ENCODE peak calls at places on chromosomes 5 and 9, in five cellular contexts. T is esophagus muscularis mucosa, Y is transverse colon, K is sigmoid colon, R is H1. P is an unnamed sample.

GRCh38 chr5:171388816-171389168 is 1.1 kb downstream of the NPM1 start:
- DNase-seq in K (no peak), T (no peak), R (no peak), Y (no peak), P (no peak)

GRCh38 chr5:172891716-172892421 is 57.8 kb downstream of the ERGIC1 start:
- DNase-seq in Y (no peak), T (no peak), R (no peak), K (peak; percentile 91), P (peak; percentile 84)

GRCh38 chr5:151110992-151111391 is 30.2 kb upstream of the TNIP1 start:
- DNase-seq in T (no peak), K (no peak), Y (no peak), R (no peak), P (no peak)

GRCh38 chr5:56522972-56523371 is 289.8 kb upstream of the ANKRD55 start:
- DNase-seq in R (no peak), Y (no peak), T (no peak), K (no peak), P (no peak)

GRCh38 chr9:99299214-99300102 is 77.4 kb downstream of the SEC61B start:
- DNase-seq in T (peak; percentile 88), Y (no peak), R (no peak), K (no peak), P (no peak)

GRCh38 chr9:131258698-131259431 is 17.4 kb downstream of the FAM78A start:
- DNase-seq in R (no peak), T (no peak), Y (no peak), K (no peak), P (no peak)

GRCh38 chr5:87120518-87121314 is 147.0 kb upstream of the RASA1 start:
- DNase-seq in T (no peak), K (no peak), Y (no peak), R (no peak), P (no peak)

GRCh38 chr9:107161338-107161737 is 121.7 kb upstream of the RAD23B start:
- DNase-seq in Y (no peak), K (no peak), R (no peak), T (no peak), P (no peak)

GRCh38 chr5:178116406-178116885 is 3.1 kb downstream of the N4BP3 start:
- DNase-seq in Y (peak; percentile 56), K (no peak), T (no peak), R (no peak), P (no peak)

GRCh38 chr5:150274811-150275210 is 14.8 kb downstream of the CAMK2A start:
- DNase-seq in R (no peak), K (no peak), T (no peak), Y (no peak), P (no peak)

GRCh38 chr5:31194458-31194808 is 947 bp downstream of the CDH6 start:
- DNase-seq in T (no peak), Y (no peak), R (no peak), K (no peak), P (no peak)

GRCh38 chr5:172903790-172904189 is 55.4 kb upstream of the RPL26L1 start:
- DNase-seq in T (no peak), K (peak; percentile 88), R (no peak), Y (peak; percentile 75), P (peak; percentile 83)

GRCh38 chr5:7422262-7422661 is 26.3 kb downstream of the ADCY2 start:
- DNase-seq in T (peak; percentile 45), Y (no peak), R (no peak), K (no peak), P (no peak)

GRCh38 chr5:128083811-128084227 is 253 bp downstream of the SLC12A2 start:
- DNase-seq in K (peak; percentile 84), R (no peak), T (no peak), Y (no peak), P (no peak)

GRCh38 chr5:76016258-76016657 is 66.9 kb upstream of the SV2C start:
- DNase-seq in Y (no peak), T (no peak), K (no peak), R (no peak), P (no peak)

GRCh38 chr5:9898319-9898718 is 268.2 kb upstream of the TAS2R1 start:
- DNase-seq in K (no peak), R (no peak), Y (peak; percentile 21), T (no peak), P (no peak)

GRCh38 chr5:114055318-114055788 is 306.5 kb upstream of the KCNN2 start:
- DNase-seq in Y (peak; percentile 17), T (no peak), K (peak; percentile 76), R (peak; percentile 44), P (peak; percentile 46)
- TF ChIP-seq POLR2AphosphoS5 in Y (no peak), T (no peak), K (no peak), R (no peak), P (no peak)

GRCh38 chr5:113025596-113025995 is 49.0 kb downstream of the DCP2 start:
- DNase-seq in K (no peak), R (no peak), Y (no peak), T (no peak), P (no peak)

GRCh38 chr5:113022661-113023060 is 46.1 kb downstream of the DCP2 start:
- DNase-seq in Y (no peak), T (no peak), K (no peak), R (no peak), P (no peak)

GRCh38 chr5:113017891-113018635 is 41.5 kb downstream of the DCP2 start:
- DNase-seq in K (no peak), R (no peak), T (no peak), Y (no peak), P (no peak)

GRCh38 chr5:113024298-113024697 is 47.7 kb downstream of the DCP2 start:
- DNase-seq in Y (no peak), R (no peak), K (no peak), T (no peak), P (no peak)

DNA sequence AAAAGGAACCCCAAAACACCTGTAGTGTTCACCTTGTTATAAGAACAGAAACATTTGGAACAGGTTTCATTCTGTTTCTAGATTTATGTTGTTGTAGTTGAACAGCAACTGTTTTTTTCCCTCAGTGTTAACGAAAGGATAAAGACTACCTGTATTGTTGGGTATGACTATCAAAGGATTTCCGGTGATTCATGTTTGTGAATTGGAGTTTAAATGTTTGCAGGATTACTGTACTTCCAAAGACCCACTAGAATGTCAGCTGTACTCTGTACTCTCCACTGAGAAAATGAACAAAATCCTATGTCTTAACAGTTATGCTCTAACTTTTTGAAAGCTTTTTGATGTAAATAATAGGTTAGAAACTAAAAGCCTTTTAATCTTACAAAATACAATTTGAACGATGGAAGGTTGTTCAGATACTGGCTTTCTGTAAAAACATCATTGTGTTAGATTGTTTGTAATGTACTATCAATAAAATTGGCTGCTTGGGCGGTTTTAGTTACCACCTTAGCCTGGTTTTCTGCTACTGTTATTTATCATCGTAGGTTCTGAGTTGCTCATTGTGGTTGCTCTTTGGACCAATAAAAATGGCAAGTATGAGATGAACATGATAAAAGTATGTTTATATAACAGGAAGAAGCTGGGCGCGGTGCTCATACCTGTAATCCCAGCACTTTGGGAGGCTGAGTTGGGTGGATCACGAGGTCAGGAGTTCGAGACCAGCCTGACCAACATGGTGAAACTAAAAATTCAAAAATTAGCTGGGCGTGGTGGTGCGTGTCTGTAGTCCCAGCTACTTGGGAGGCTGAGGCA is 44.1 kb downstream of the DCP2 start:
- DNase-seq in T (no peak), R (no peak), Y (no peak), K (no peak), P (no peak)
- H3K27ac ChIP-seq in T (no peak overlapping the region), R (no peak overlapping the region), Y (no peak overlapping the region), K (no peak overlapping the region), P (no peak overlapping the region)

GRCh38 chr9:128118472-128118857 is 9.1 kb downstream of the PTGES2 start:
- DNase-seq in K (peak; percentile 30), T (no peak), R (no peak), Y (peak; percentile 4), P (no peak)

GRCh38 chr9:128120061-128120740 is 7.3 kb downstream of the PTGES2 start:
- DNase-seq in K (peak; percentile 64), T (no peak), Y (peak; percentile 8), R (no peak), P (peak; percentile 17)

GRCh38 chr9:128118971-128119665 is 8.4 kb downstream of the PTGES2 start:
- DNase-seq in R (no peak), K (peak; percentile 53), T (no peak), Y (peak; percentile 7), P (peak; percentile 25)

GRCh38 chr9:128116104-128117083 is 11.1 kb downstream of the PTGES2 start:
- DNase-seq in Y (peak; percentile 24), K (peak; percentile 64), T (no peak), R (no peak), P (peak; percentile 44)

GRCh38 chr9:128117613-128118471 is 9.7 kb downstream of the PTGES2 start:
- DNase-seq in K (peak; percentile 96), Y (peak; percentile 97), R (peak; percentile 91), T (peak; percentile 97), P (peak; percentile 96)
- TF ChIP-seq EP300 in K (no peak), Y (no peak), R (no peak), T (no peak), P (no peak)

DNA sequence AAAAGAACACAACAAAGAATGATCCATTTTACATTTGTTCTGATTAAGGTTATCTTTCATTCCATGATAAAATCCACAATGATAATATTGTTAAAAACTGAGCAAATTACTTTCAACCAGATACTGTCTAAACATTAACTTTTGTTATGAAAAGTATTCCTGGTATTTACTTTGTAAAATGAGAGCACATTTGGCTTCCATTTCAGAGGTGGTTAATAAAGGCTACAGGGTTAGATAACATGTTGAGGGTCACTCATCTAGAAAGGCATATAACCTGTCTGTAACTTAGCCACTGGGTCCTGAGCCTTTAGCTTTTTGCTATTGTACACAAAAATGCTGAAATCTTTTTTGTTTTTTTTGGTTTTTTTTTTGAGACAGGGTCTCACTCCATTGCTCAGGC is 99.3 kb downstream of the ANXA2R start:
- DNase-seq in R (no peak), K (no peak), Y (no peak), T (no peak), P (no peak)
- TF ChIP-seq POLR2AphosphoS5 in R (no peak), K (no peak), Y (no peak), T (no peak), P (no peak)

GRCh38 chr9:134063876-134064450 is 3.9 kb downstream of the BRD3 start:
- DNase-seq in K (no peak), R (no peak), Y (no peak), T (no peak), P (peak; percentile 13)

GRCh38 chr9:134061688-134062371 is 6.0 kb downstream of the BRD3 start:
- DNase-seq in K (peak; percentile 56), Y (no peak), T (no peak), R (no peak), P (peak; percentile 60)

GRCh38 chr9:134063088-134063875 is 4.5 kb downstream of the BRD3 start:
- DNase-seq in R (no peak), K (peak; percentile 51), T (no peak), Y (no peak), P (peak; percentile 18)

GRCh38 chr9:134061019-134061687 is 6.7 kb downstream of the BRD3 start:
- DNase-seq in T (no peak), K (peak; percentile 55), R (no peak), Y (no peak), P (no peak)

GRCh38 chr9:134062461-134063087 is 5.3 kb downstream of the BRD3 start:
- DNase-seq in K (peak; percentile 56), T (no peak), R (no peak), Y (no peak), P (no peak)
- H3K27ac ChIP-seq in K (no peak overlapping the region), T (no peak overlapping the region), R (peak overlapping the region; percentile 35), Y (no peak overlapping the region), P (no peak overlapping the region)